ENCODE peak calls at places on chromosome 16, in four cellular contexts. V, O, A and S are unnamed samples.

GRCh38 chr16:85798901-85799496 is 345 bp downstream of the EMC8 start:
- DNase-seq in O (no peak), V (no peak), A (peak; percentile 57), S (no peak)

GRCh38 chr16:50771366-50771765 is 29.5 kb downstream of the CYLD start:
- DNase-seq in A (no peak), O (no peak), V (no peak), S (no peak)

GRCh38 chr16:80403871-80404270 is 136.9 kb upstream of the DYNLRB2 start:
- DNase-seq in A (no peak), O (no peak), V (no peak), S (no peak)

GRCh38 chr16:85348921-85349334 is 236.7 kb upstream of the CIBAR2 start:
- DNase-seq in O (no peak), A (no peak), V (no peak), S (no peak)

GRCh38 chr16:72434159-72434558 is 262.2 kb upstream of the PMFBP1 start:
- DNase-seq in V (no peak), A (no peak), O (no peak), S (peak; percentile 3)

GRCh38 chr16:80404847-80405246 is 135.9 kb upstream of the DYNLRB2 start:
- DNase-seq in O (no peak), A (no peak), V (no peak), S (no peak)

GRCh38 chr16:10661737-10662136 is 33.0 kb downstream of the TEKT5 start:
- DNase-seq in A (no peak), V (no peak), O (no peak), S (no peak)

GRCh38 chr16:49575352-49576172 is 202.0 kb downstream of the C16orf78 start:
- DNase-seq in V (no peak), O (peak; percentile 71), A (peak; percentile 50), S (no peak)

GRCh38 chr16:69890114-69890890 is 60.8 kb upstream of the CLEC18A start:
- DNase-seq in O (no peak), V (no peak), A (no peak), S (peak; percentile 44)

GRCh38 chr16:1194665-1195392 is 30.2 kb downstream of the TPSG1 start:
- DNase-seq in V (no peak), O (no peak), A (peak; percentile 83), S (no peak)

GRCh38 chr16:75640598-75640997 is 6.9 kb downstream of the KARS1 start:
- DNase-seq in A (no peak), V (no peak), O (no peak), S (no peak)

GRCh38 chr16:88455610-88456355 is 2.7 kb downstream of the ZFPM1 start:
- DNase-seq in A (peak; percentile 67), V (peak; percentile 57), O (peak; percentile 81), S (no peak)

GRCh38 chr16:50081428-50082018 is 15.8 kb downstream of the HEATR3 start:
- DNase-seq in A (no peak), O (no peak), V (no peak), S (no peak)

GRCh38 chr16:88357306-88358032 is 25.3 kb upstream of the ZNF469 start:
- DNase-seq in A (no peak), O (no peak), V (no peak), S (no peak)

GRCh38 chr16:84357191-84357651 is 11.1 kb upstream of the ATP2C2 start:
- DNase-seq in V (no peak), A (no peak), O (no peak), S (no peak)

GRCh38 chr16:83802135-83802534 is 5.6 kb upstream of the HSBP1 start:
- DNase-seq in A (no peak), O (no peak), V (no peak), S (peak; percentile 57)

GRCh38 chr16:77599793-77600415 is 122.4 kb upstream of the NUDT7 start:
- DNase-seq in A (no peak), O (no peak), V (peak; percentile 41), S (no peak)

GRCh38 chr16:50302472-50303005 is 36.2 kb downstream of the ADCY7 start:
- DNase-seq in O (no peak), A (no peak), V (no peak), S (no peak)

GRCh38 chr16:56919099-56919800 is 12.7 kb upstream of the HERPUD1 start:
- DNase-seq in A (no peak), O (no peak), V (peak; percentile 88), S (no peak)

GRCh38 chr16:12002447-12003006 is 26.0 kb downstream of the SNX29 start:
- DNase-seq in O (no peak), A (no peak), V (no peak), S (no peak)
- TF ChIP-seq SUZ12 in O (no peak), A (no peak), V (no peak), S (no peak)

GRCh38 chr16:4556112-4556511 is at the start of gene C16orf96:
- DNase-seq in A (no peak), O (no peak), V (no peak), S (no peak)

GRCh38 chr16:4556580-4556979 is 440 bp downstream of the C16orf96 start:
- DNase-seq in A (no peak), O (no peak), V (no peak), S (no peak)

GRCh38 chr16:4548124-4548523 is 8.0 kb upstream of the C16orf96 start:
- DNase-seq in O (no peak), V (no peak), A (no peak), S (no peak)

DNA sequence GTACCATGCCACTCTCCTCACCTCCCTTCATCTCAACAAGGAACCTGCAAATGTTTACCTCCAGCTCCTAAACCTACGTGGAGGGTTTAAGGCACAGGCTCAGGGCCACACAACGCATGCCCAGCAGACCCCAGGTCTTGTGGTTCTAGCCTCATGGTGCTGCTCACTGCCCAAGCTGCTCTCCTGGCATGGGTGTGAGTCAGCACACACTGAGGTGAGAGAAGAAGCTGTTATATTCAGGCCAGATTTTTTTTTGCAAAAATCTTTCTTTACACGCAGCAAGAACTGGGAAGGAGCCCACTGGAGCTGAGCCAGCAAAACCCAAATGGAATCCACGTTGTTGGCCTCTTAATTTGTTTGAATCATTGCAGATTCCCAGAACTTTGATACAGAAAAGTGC is 5.6 kb upstream of the C16orf96 start:
- DNase-seq in A (no peak), O (no peak), V (no peak), S (no peak)
- TF ChIP-seq ZNF274 in A (no peak), O (no peak), V (no peak), S (no peak)

DNA sequence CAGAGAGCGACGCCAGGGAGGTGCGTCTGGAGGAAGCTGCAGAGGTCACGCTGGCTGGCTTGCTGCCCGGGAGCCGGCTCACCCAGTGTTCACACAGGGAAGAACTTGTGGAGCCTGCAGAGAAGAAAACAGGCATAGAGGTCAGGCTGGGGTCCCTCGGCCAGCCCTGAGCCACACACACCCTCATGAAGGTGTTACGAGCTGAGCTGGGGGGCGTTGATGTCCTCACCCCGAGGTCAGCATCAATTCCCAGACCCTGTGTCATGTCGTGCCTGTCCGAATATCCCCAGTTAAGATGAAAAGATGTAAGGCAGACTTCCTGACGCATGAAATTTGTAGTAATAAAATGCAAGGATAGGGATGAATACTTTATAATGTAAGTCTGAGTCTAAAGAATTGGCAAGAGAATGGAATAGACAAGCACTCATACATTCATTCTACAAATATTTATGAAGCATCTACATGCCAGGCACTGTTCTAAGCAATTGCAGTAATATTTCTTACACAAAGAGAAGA is 77.1 kb downstream of the USP31 start:
- DNase-seq in V (no peak), O (no peak), A (no peak), S (no peak)
- TF ChIP-seq YY1 in V (no peak), O (no peak), A (no peak), S (no peak)

GRCh38 chr16:58509256-58510096 is 5.8 kb upstream of the SETD6 start:
- DNase-seq in V (no peak), O (no peak), A (no peak), S (no peak)

GRCh38 chr16:58510776-58511628 is 4.3 kb upstream of the SETD6 start:
- DNase-seq in O (no peak), A (peak; percentile 37), V (no peak), S (no peak)

GRCh38 chr16:58510097-58510775 is 5.1 kb upstream of the SETD6 start:
- DNase-seq in O (no peak), A (peak; percentile 41), V (no peak), S (no peak)

GRCh38 chr16:58513874-58514273 is 1.4 kb upstream of the SETD6 start:
- DNase-seq in A (no peak), V (peak; percentile 38), O (no peak), S (no peak)

DNA sequence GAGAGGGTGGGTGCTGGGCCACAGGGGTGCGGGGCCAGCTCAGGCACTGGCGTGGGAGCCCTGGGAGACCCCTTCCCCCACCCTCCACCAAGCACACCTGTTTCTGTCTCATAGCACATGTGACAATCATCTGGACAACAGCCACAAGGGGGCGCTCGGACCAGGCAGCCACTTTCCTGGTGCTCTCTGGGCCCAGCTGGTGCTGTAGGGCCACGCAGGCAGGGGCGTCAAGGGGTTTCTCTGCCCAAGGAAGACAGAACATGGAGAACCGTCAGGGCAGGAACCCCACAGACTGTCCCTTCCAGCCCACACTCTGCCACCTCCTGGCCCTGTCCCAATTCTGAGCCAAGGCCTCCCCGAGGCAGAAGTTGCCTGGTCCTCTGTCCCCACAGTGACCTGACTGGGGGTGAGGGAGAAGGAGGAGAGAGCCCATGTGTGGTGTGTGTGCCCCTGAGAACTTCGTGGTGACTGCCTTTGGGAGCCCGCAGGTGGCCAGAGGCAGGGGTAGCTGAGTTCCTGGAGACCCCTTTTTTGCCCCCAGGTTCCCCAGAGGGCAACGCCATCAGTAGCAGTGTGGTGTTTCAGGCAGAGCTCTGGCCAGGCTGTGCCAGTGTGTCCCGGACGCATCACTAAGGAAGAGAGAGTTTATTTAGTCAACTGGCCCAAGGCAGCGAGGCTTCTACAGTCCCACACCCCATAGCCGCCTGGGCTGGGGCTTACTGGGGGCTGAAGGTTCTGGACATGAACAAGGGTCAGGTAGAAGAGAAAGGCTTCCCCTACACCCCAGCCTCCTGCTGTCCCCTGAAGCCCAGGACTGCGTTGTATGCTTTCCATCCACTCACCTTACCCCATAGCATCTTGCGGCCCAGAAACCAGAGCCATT is 3.1 kb upstream of the SETD6 start:
- DNase-seq in A (peak; percentile 96), V (peak; percentile 75), O (no peak), S (no peak)
- TF ChIP-seq SUZ12 in A (no peak), V (no peak), O (no peak), S (no peak)

GRCh38 chr16:66057056-66057455 is 309.4 kb upstream of the CDH5 start:
- DNase-seq in A (no peak), O (no peak), V (no peak), S (no peak)

GRCh38 chr16:66049865-66050264 is 316.6 kb upstream of the CDH5 start:
- DNase-seq in O (no peak), A (no peak), V (no peak), S (no peak)

GRCh38 chr16:66054095-66054494 is 312.4 kb upstream of the CDH5 start:
- DNase-seq in V (no peak), O (no peak), A (no peak), S (no peak)

GRCh38 chr16:66050991-66051390 is 315.5 kb upstream of the CDH5 start:
- DNase-seq in O (no peak), A (no peak), V (no peak), S (no peak)

GRCh38 chr16:66052745-66053144 is 313.7 kb upstream of the CDH5 start:
- DNase-seq in V (no peak), A (no peak), O (no peak), S (no peak)
- TF ChIP-seq ZNF274 in V (no peak), A (no peak), O (no peak), S (no peak)

DNA sequence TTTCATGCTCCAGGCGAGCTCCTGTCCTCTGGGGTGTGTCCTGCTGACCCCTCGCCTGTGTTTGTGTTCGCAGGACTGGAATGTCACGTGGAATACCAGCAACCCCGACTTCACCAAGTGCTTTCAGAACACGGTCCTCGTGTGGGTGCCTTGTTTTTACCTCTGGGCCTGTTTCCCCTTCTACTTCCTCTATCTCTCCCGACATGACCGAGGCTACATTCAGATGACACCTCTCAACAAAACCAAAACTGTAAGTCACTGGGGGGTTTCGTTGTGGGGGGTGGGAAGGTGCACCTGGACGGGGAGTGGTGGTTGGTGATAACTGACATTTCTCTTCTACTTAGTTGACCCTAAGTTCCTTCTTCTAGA is 58.3 kb downstream of the ABCC1 start:
- DNase-seq in V (no peak), A (no peak), O (peak; percentile 85), S (no peak)
- TF ChIP-seq YY1 in V (no peak), A (no peak), O (peak; percentile 52), S (no peak)

GRCh38 chr16:24070851-24071250 is 185.3 kb upstream of the CACNG3 start:
- DNase-seq in V (peak; percentile 29), A (peak; percentile 60), O (peak; percentile 9), S (peak; percentile 88)
- TF ChIP-seq SUZ12 in V (no peak), A (no peak), O (no peak), S (no peak)